ENCODE peak calls at places on chromosome 1, in seven cellular contexts. Y is DND-41; U is brain microvascular endothelial cell; T is SJSA1; W is cardiac muscle cell; S is CD8-positive, alpha-beta memory T cell; Q is prostate gland. Z is an unnamed sample.

GRCh38 chr1:70455291-70455690 is 44.2 kb downstream of the CTH start:
- DNase-seq in T (no peak), Q (no peak), U (no peak), S (no peak), Y (no peak), W (no peak), Z (no peak)

GRCh38 chr1:46408356-46409062 is 14.4 kb downstream of the FAAH start:
- DNase-seq in T (no peak), U (peak; percentile 5), W (peak; percentile 34), Q (no peak), S (no peak), Y (no peak), Z (no peak)

GRCh38 chr1:10161541-10162290 is 48.7 kb upstream of the KIF1B start:
- DNase-seq in W (no peak), Q (no peak), T (no peak), U (no peak), Y (no peak), S (no peak), Z (no peak)

GRCh38 chr1:167467126-167467725 is 51.1 kb downstream of the CD247 start:
- DNase-seq in W (no peak), S (no peak), Q (no peak), T (no peak), Y (no peak), U (peak; percentile 11), Z (no peak)

GRCh38 chr1:103529746-103530145 is 4.2 kb downstream of the RNPC3 start:
- DNase-seq in U (peak; percentile 66), Q (no peak), Y (no peak), W (no peak), S (no peak), T (no peak), Z (peak; percentile 54)

GRCh38 chr1:89990976-89991831 is 3.7 kb upstream of the ZNF326 start:
- DNase-seq in S (no peak), Q (no peak), Y (no peak), U (no peak), W (no peak), T (no peak), Z (no peak)

GRCh38 chr1:74686941-74687340 is 13.3 kb upstream of the ERICH3 start:
- DNase-seq in W (no peak), T (no peak), Q (no peak), S (no peak), Y (no peak), U (no peak), Z (no peak)

GRCh38 chr1:36937371-36937770 is 96.9 kb downstream of the GRIK3 start:
- DNase-seq in W (no peak), S (no peak), Y (no peak), T (no peak), U (no peak), Q (no peak), Z (no peak)

GRCh38 chr1:175968486-175969182 is 225.2 kb upstream of the TNR start:
- DNase-seq in Q (no peak), Y (no peak), W (no peak), U (no peak), T (no peak), S (no peak), Z (no peak)

GRCh38 chr1:175963740-175964139 is 220.3 kb upstream of the TNR start:
- DNase-seq in W (no peak), Y (no peak), T (no peak), Q (no peak), S (no peak), U (no peak), Z (no peak)

GRCh38 chr1:175969236-175969635 is 225.8 kb upstream of the TNR start:
- DNase-seq in Y (no peak), T (no peak), U (no peak), W (no peak), Q (no peak), S (no peak), Z (no peak)
- H3K27ac ChIP-seq in Y (no peak overlapping the region), T (no peak overlapping the region), U (no peak overlapping the region), W (no peak overlapping the region), Q (no peak overlapping the region), S (no peak overlapping the region), Z (no peak overlapping the region)

DNA sequence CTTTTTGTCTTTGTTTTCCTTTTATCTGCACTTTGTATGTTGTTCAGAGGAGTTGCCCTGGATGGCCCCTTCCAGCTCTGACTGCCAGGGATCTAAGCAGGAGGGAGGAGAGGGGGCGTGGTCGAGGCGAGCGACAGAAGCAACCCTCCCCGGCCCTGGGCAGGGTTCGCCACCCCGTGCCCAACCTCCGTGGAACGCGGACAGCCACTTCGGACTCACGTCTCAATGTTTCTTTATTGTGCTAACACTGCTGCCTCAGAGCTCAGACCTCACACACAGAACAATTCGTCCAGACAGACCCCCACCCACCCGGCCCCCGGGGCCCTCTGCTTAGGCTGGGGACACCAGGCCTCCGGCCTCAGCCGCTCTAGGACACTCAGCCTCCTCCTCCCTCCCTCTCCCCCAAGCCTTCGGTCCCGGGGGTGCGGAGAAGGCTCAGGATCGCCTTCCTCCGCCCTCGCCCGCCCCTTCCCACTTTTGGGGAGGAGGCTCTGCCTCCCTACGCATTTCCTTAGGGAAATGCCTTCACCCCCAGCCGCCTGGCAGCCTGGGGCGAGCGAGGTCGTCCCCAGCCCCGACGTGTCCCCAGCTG is 8.3 kb downstream of the VSIG8 start:
- DNase-seq in T (peak; percentile 64), W (peak; percentile 64), Y (no peak), Q (peak; percentile 54), S (no peak), U (peak; percentile 48), Z (no peak)
- H3K27me3 ChIP-seq in T (no peaks in the 10 kb centered on the region), W (peaks cover 48% of the 10 kb centered on the region), Y (peaks cover 16% of the 10 kb centered on the region), Q (no peaks in the 10 kb centered on the region), S (no peaks in the 10 kb centered on the region), U (no peaks in the 10 kb centered on the region), Z (no peaks in the 10 kb centered on the region)

GRCh38 chr1:24392604-24392946 is 21.0 kb downstream of the STPG1 start:
- DNase-seq in W (no peak), U (no peak), Y (no peak), Q (no peak), T (no peak), S (no peak), Z (no peak)
- H3K27ac ChIP-seq in W (no peak overlapping the region), U (no peak overlapping the region), Y (no peak overlapping the region), Q (peak overlapping the region; percentile 83), T (no peak overlapping the region), S (no peak overlapping the region), Z (peak overlapping the region; percentile 72)

GRCh38 chr1:4653328-4653660 is 1.1 kb upstream of the AJAP1 start:
- DNase-seq in W (no peak), Y (no peak), T (no peak), S (no peak), Q (no peak), U (no peak), Z (no peak)

GRCh38 chr1:4648657-4649056 is 5.8 kb upstream of the AJAP1 start:
- DNase-seq in W (no peak), U (no peak), S (no peak), Q (no peak), T (no peak), Y (no peak), Z (no peak)

GRCh38 chr1:4650486-4650885 is 3.9 kb upstream of the AJAP1 start:
- DNase-seq in S (no peak), U (peak; percentile 48), Q (no peak), T (no peak), Y (no peak), W (no peak), Z (no peak)

GRCh38 chr1:4652631-4653327 is 1.6 kb upstream of the AJAP1 start:
- DNase-seq in T (no peak), Q (peak; percentile 11), Y (peak; percentile 49), U (peak; percentile 32), W (peak; percentile 52), S (peak; percentile 38), Z (peak; percentile 41)

GRCh38 chr1:4650981-4651380 is 3.4 kb upstream of the AJAP1 start:
- DNase-seq in Y (no peak), W (no peak), S (no peak), Q (no peak), T (no peak), U (no peak), Z (no peak)
- H3K27me3 ChIP-seq in Y (no peaks in the 10 kb centered on the region), W (peaks cover 57% of the 10 kb centered on the region), S (peaks cover 7% of the 10 kb centered on the region), Q (peaks cover 15% of the 10 kb centered on the region), T (no peaks in the 10 kb centered on the region), U (peaks cover 12% of the 10 kb centered on the region), Z (peaks cover 6% of the 10 kb centered on the region)

GRCh38 chr1:84701366-84701765 is 11.1 kb upstream of the SSX2IP start:
- DNase-seq in U (no peak), Y (no peak), S (no peak), W (peak; percentile 41), Q (no peak), T (no peak), Z (no peak)
- H3K27ac ChIP-seq in U (no peak overlapping the region), Y (no peak overlapping the region), S (no peak overlapping the region), W (no peak overlapping the region), Q (peak overlapping the region; percentile 7), T (no peak overlapping the region), Z (no peak overlapping the region)

GRCh38 chr1:22906968-22907367 is 65.7 kb downstream of the LACTBL1 start:
- DNase-seq in W (no peak), Q (no peak), T (no peak), Y (no peak), U (no peak), S (no peak), Z (no peak)
- H3K27me3 ChIP-seq in W (no peaks in the 10 kb centered on the region), Q (no peaks in the 10 kb centered on the region), T (no peaks in the 10 kb centered on the region), Y (peaks cover 20% of the 10 kb centered on the region), U (no peaks in the 10 kb centered on the region), S (no peaks in the 10 kb centered on the region), Z (no peaks in the 10 kb centered on the region)

Z was measured in CD4-positive, alpha-beta memory T cell.